ENCODE peak calls at places on chromosomes 2 and 18, in six cellular contexts. G, J, H, C, L and B are unnamed samples.
A peak's percentile ranks its signal among the peaks of the same experiment; 100 is the strongest.

GRCh38 chr2:215692387-215693079 is 256.7 kb upstream of the FN1 start:
- DNase-seq in C (no peak), H (peak; percentile 85), J (peak; percentile 90), G (no peak), L (no peak), B (peak; percentile 80)

GRCh38 chr2:11458753-11459152 is 7.2 kb downstream of the E2F6 start:
- DNase-seq in C (no peak), H (no peak), G (no peak), L (no peak), J (no peak), B (no peak)

GRCh38 chr2:29295843-29296242 is 180.6 kb downstream of the CLIP4 start:
- DNase-seq in C (no peak), H (no peak), L (no peak), J (peak; percentile 26), G (no peak), B (peak; percentile 23)

GRCh38 chr2:82316573-82317371 is 2012.2 kb upstream of the LRRTM1 start:
- DNase-seq in L (no peak), J (no peak), H (no peak), G (no peak), C (no peak), B (no peak)

GRCh38 chr18:79581406-79581805 is 98.2 kb upstream of the CTDP1 start:
- DNase-seq in G (no peak), J (no peak), L (peak; percentile 39), H (no peak), C (no peak), B (no peak)

GRCh38 chr18:3995476-3996102 is 459.5 kb downstream of the DLGAP1 start:
- DNase-seq in H (peak; percentile 39), J (peak; percentile 82), G (peak; percentile 62), C (peak; percentile 64), L (no peak), B (peak; percentile 83)

GRCh38 chr2:162233197-162233596 is 10.0 kb downstream of the FAP start:
- DNase-seq in H (peak; percentile 81), C (no peak), J (peak; percentile 76), G (no peak), L (no peak), B (peak; percentile 92)

GRCh38 chr2:9770308-9771100 is 72.8 kb upstream of the TAF1B start:
- DNase-seq in H (peak; percentile 61), L (peak; percentile 58), C (peak; percentile 70), J (peak; percentile 71), G (peak; percentile 74), B (peak; percentile 72)

GRCh38 chr18:60893331-60894114 is 439.7 kb upstream of the CDH20 start:
- DNase-seq in G (no peak), J (no peak), C (no peak), H (peak; percentile 9), L (no peak), B (no peak)

GRCh38 chr2:186183406-186183805 is 302.7 kb upstream of the ZC3H15 start:
- DNase-seq in J (no peak), H (no peak), G (no peak), L (no peak), C (no peak), B (no peak)

GRCh38 chr2:189601043-189601442 is 20.5 kb upstream of the SLC40A1 start:
- DNase-seq in H (peak; percentile 60), C (no peak), L (no peak), J (peak; percentile 54), G (no peak), B (peak; percentile 30)

GRCh38 chr2:126885701-126886121 is 13.0 kb upstream of the TEX51 start:
- DNase-seq in H (peak; percentile 6), J (peak; percentile 28), L (no peak), C (no peak), G (no peak), B (peak; percentile 59)

GRCh38 chr2:170166735-170167134 is 11.2 kb upstream of the MYO3B start:
- DNase-seq in C (no peak), L (no peak), G (no peak), J (no peak), H (no peak), B (no peak)

GRCh38 chr2:113891265-113891959 is 1.5 kb downstream of the ACTR3 start:
- DNase-seq in L (no peak), C (no peak), H (no peak), G (no peak), J (no peak), B (no peak)

GRCh38 chr2:14634223-14634884 is 1.8 kb downstream of the LRATD1 start:
- DNase-seq in C (peak; percentile 93), J (peak; percentile 54), L (peak; percentile 96), G (peak; percentile 86), H (peak; percentile 61), B (peak; percentile 75)

GRCh38 chr2:163420604-163421003 is 315.2 kb downstream of the FIGN start:
- DNase-seq in J (no peak), L (no peak), H (no peak), C (no peak), G (no peak), B (no peak)

GRCh38 chr18:46815661-46816060 is 58.8 kb upstream of the ST8SIA5 start:
- DNase-seq in J (no peak), L (no peak), G (no peak), H (no peak), C (no peak), B (no peak)

GRCh38 chr2:133713049-133713580 is 144.9 kb upstream of the NCKAP5 start:
- DNase-seq in L (no peak), H (no peak), J (no peak), C (no peak), G (no peak), B (no peak)

GRCh38 chr2:82124629-82125028 is 1820.1 kb upstream of the LRRTM1 start:
- DNase-seq in H (no peak), L (no peak), J (no peak), G (no peak), C (no peak), B (no peak)

GRCh38 chr2:177731384-177731783 is 338.8 kb downstream of the AGPS start:
- DNase-seq in H (no peak), J (no peak), G (no peak), C (no peak), L (no peak), B (no peak)

GRCh38 chr2:167136876-167137579 is 248.7 kb downstream of the XIRP2 start:
- DNase-seq in G (no peak), L (no peak), J (peak; percentile 28), H (peak; percentile 12), C (no peak), B (peak; percentile 19)

GRCh38 chr18:39037925-39038324 is 1472.3 kb upstream of the CELF4 start:
- DNase-seq in G (no peak), J (no peak), H (no peak), C (no peak), L (no peak), B (no peak)

GRCh38 chr18:25592804-25593360 is 240.9 kb upstream of the ZNF521 start:
- DNase-seq in G (no peak), C (no peak), H (no peak), J (no peak), L (no peak), B (no peak)

GRCh38 chr18:45775241-45775676 is 50.2 kb upstream of the SIGLEC15 start:
- DNase-seq in C (peak; percentile 77), G (peak; percentile 69), H (peak; percentile 74), L (peak; percentile 87), J (peak; percentile 63), B (peak; percentile 86)

GRCh38 chr2:64478502-64479230 is 24.7 kb downstream of the LGALSL start:
- DNase-seq in G (no peak), H (no peak), L (no peak), J (no peak), C (no peak), B (no peak)

GRCh38 chr2:30530346-30530745 is 83.3 kb downstream of the LCLAT1 start:
- DNase-seq in J (no peak), L (no peak), G (no peak), H (no peak), C (no peak), B (no peak)

GRCh38 chr2:12549641-12550040 is 167.1 kb upstream of the TRIB2 start:
- DNase-seq in C (no peak), H (peak; percentile 63), J (peak; percentile 63), L (no peak), G (no peak), B (peak; percentile 33)

GRCh38 chr2:100046961-100047950 is 95.1 kb downstream of the AFF3 start:
- DNase-seq in J (peak; percentile 32), C (no peak), H (no peak), L (no peak), G (no peak), B (no peak)
- TF ChIP-seq CTCF in J (no peak), C (no peak), H (no peak), L (no peak), G (no peak), B (no peak)

DNA sequence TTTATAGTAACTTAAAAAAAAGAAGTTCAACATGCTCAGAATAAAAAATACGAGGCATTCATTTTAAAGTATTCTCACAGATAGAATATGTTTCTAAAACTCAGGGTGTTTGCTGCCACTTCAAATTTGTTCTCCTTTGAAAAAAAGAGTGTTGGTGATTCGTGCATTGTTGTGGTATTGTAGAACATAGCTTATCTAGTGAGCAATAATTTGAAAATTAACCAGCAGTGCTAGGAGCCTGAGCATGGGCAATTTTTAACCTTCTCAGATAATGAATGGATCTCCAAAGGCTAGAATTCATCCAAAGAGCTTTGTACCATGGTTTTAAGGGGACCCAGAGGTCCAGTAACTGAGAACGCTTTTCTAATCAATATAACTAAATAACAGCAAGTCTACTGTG is 3.7 kb downstream of the CYRIA start:
- DNase-seq in L (no peak), C (no peak), J (no peak), G (no peak), H (no peak), B (no peak)
- H3K4me3 ChIP-seq in L (no peak overlapping the region), C (no peak overlapping the region), J (no peak overlapping the region), G (no peak overlapping the region), H (no peak overlapping the region), B (no peak overlapping the region)

GRCh38 chr2:160432633-160433032 is 61.0 kb downstream of the RBMS1 start:
- DNase-seq in G (no peak), L (no peak), C (peak; percentile 29), H (peak; percentile 79), J (peak; percentile 87), B (peak; percentile 93)
- TF ChIP-seq CTCF in G (no peak), L (no peak), C (no peak), H (no peak), J (no peak), B (no peak)

GRCh38 chr2:106851055-106851454 is 34.9 kb downstream of the ST6GAL2 start:
- DNase-seq in G (no peak), J (no peak), H (no peak), L (no peak), C (no peak), B (no peak)
- H3K4me3 ChIP-seq in G (no peak overlapping the region), J (no peak overlapping the region), H (no peak overlapping the region), L (no peak overlapping the region), C (no peak overlapping the region), B (no peak overlapping the region)

DNA sequence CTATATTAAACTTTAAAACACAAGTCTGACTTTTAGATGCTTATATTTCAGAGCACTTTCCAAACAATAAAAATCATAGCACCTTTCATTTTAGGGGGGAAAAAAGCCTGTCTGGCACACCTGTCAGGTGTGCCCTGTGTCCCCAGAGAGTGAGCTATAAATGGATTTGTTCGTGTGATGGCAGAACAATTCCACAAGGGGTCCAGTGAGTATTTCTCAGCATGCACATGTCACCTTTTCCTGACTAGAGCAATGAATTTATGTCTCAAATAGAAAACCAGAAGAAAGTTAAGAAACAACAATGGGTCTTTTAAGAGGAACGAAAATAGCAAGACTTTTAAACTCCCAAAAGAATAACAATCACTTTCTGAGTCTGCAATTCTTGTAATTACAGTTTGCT is 55.9 kb downstream of the ACVR1C start:
- DNase-seq in L (no peak), J (no peak), H (no peak), C (no peak), G (no peak), B (no peak)
- TF ChIP-seq CTCF in L (no peak), J (no peak), H (peak; percentile 19), C (no peak), G (no peak), B (peak; percentile 27)

GRCh38 chr2:116680537-116680936 is 1134.0 kb upstream of the DDX18 start:
- DNase-seq in H (no peak), G (no peak), L (no peak), C (no peak), J (no peak), B (no peak)
- H3K4me3 ChIP-seq in H (no peak overlapping the region), G (no peak overlapping the region), L (no peak overlapping the region), C (no peak overlapping the region), J (no peak overlapping the region), B (no peak overlapping the region)